ENCODE peak calls at places on chromosome 4, in six cellular contexts. One of them, this sample, is unnamed.

GRCh38 chr4:22356996-22357596 is 158.8 kb downstream of the ADGRA3 start:
- DNase-seq in A549: no peak
- DNase-seq in breast epithelium: no peak
- DNase-seq in neural progenitor cell: no peak
- DNase-seq in CD8-positive, alpha-beta T cell: no peak
- DNase-seq in coronary artery: no peak
- DNase-seq in this sample: peak

GRCh38 chr4:36386691-36387090 is 105.3 kb downstream of the DTHD1 start:
- DNase-seq in neural progenitor cell: no peak
- DNase-seq in CD8-positive, alpha-beta T cell: no peak
- DNase-seq in coronary artery: no peak
- DNase-seq in breast epithelium: no peak
- DNase-seq in A549: no peak
- DNase-seq in this sample: no peak

GRCh38 chr4:152245706-152246105 is 290.2 kb downstream of the FBXW7 start:
- DNase-seq in CD8-positive, alpha-beta T cell: no peak
- DNase-seq in neural progenitor cell: no peak
- DNase-seq in A549: no peak
- DNase-seq in coronary artery: no peak
- DNase-seq in breast epithelium: no peak
- DNase-seq in this sample: no peak

GRCh38 chr4:148126825-148127224 is 315.4 kb downstream of the NR3C2 start:
- DNase-seq in coronary artery: no peak
- DNase-seq in breast epithelium: no peak
- DNase-seq in CD8-positive, alpha-beta T cell: no peak
- DNase-seq in A549: no peak
- DNase-seq in neural progenitor cell: no peak
- DNase-seq in this sample: no peak

GRCh38 chr4:27066591-27066990 is 205.9 kb downstream of the STIM2 start:
- DNase-seq in A549: no peak
- DNase-seq in breast epithelium: no peak
- DNase-seq in coronary artery: no peak
- DNase-seq in neural progenitor cell: no peak
- DNase-seq in CD8-positive, alpha-beta T cell: no peak
- DNase-seq in this sample: peak

GRCh38 chr4:173917255-173917960 is 366.1 kb downstream of the FBXO8 start:
- DNase-seq in breast epithelium: no peak
- DNase-seq in coronary artery: no peak
- DNase-seq in CD8-positive, alpha-beta T cell: no peak
- DNase-seq in neural progenitor cell: no peak
- DNase-seq in A549: no peak
- DNase-seq in this sample: no peak

GRCh38 chr4:151788021-151788420 is 27.2 kb upstream of the GATB start:
- DNase-seq in coronary artery: no peak
- DNase-seq in A549: no peak
- DNase-seq in breast epithelium: no peak
- DNase-seq in CD8-positive, alpha-beta T cell: no peak
- DNase-seq in neural progenitor cell: no peak
- DNase-seq in this sample: no peak

GRCh38 chr4:72494156-72494555 is 74.9 kb downstream of the ADAMTS3 start:
- DNase-seq in A549: no peak
- DNase-seq in CD8-positive, alpha-beta T cell: no peak
- DNase-seq in coronary artery: no peak
- DNase-seq in neural progenitor cell: no peak
- DNase-seq in breast epithelium: no peak
- DNase-seq in this sample: no peak

GRCh38 chr4:110193822-110194761 is 4.3 kb downstream of the ELOVL6 start:
- DNase-seq in breast epithelium: peak
- DNase-seq in CD8-positive, alpha-beta T cell: peak
- DNase-seq in neural progenitor cell: peak
- DNase-seq in A549: peak
- DNase-seq in coronary artery: no peak
- DNase-seq in this sample: peak

GRCh38 chr4:173288296-173288695 is 45.9 kb downstream of the HMGB2 start:
- DNase-seq in coronary artery: no peak
- DNase-seq in neural progenitor cell: peak
- DNase-seq in breast epithelium: no peak
- DNase-seq in CD8-positive, alpha-beta T cell: peak
- DNase-seq in A549: peak
- DNase-seq in this sample: peak

GRCh38 chr4:188016754-188017153 is 21.2 kb downstream of the ZFP42 start:
- DNase-seq in breast epithelium: no peak
- DNase-seq in CD8-positive, alpha-beta T cell: no peak
- DNase-seq in A549: no peak
- DNase-seq in coronary artery: no peak
- DNase-seq in neural progenitor cell: peak
- DNase-seq in this sample: peak

GRCh38 chr4:86594559-86595425 is 677 bp downstream of the PTPN13 start:
- DNase-seq in CD8-positive, alpha-beta T cell: no peak
- DNase-seq in A549: peak
- DNase-seq in breast epithelium: no peak
- DNase-seq in coronary artery: peak
- DNase-seq in neural progenitor cell: peak
- DNase-seq in this sample: peak

GRCh38 chr4:13933163-13933562 is 305.6 kb upstream of the BOD1L1 start:
- DNase-seq in A549: no peak
- DNase-seq in breast epithelium: no peak
- DNase-seq in CD8-positive, alpha-beta T cell: no peak
- DNase-seq in neural progenitor cell: no peak
- DNase-seq in coronary artery: no peak
- DNase-seq in this sample: no peak

GRCh38 chr4:4256799-4257198 is 8.8 kb upstream of the TMEM128 start:
- DNase-seq in breast epithelium: no peak
- DNase-seq in CD8-positive, alpha-beta T cell: no peak
- DNase-seq in coronary artery: no peak
- DNase-seq in neural progenitor cell: no peak
- DNase-seq in A549: no peak
- DNase-seq in this sample: peak

GRCh38 chr4:99024481-99025275 is 29.2 kb downstream of the METAP1 start:
- DNase-seq in CD8-positive, alpha-beta T cell: no peak
- DNase-seq in neural progenitor cell: peak
- DNase-seq in A549: no peak
- DNase-seq in coronary artery: no peak
- DNase-seq in breast epithelium: no peak
- DNase-seq in this sample: no peak

GRCh38 chr4:182671749-182672148 is 245.4 kb downstream of the DCTD start:
- DNase-seq in coronary artery: no peak
- DNase-seq in neural progenitor cell: no peak
- DNase-seq in A549: no peak
- DNase-seq in CD8-positive, alpha-beta T cell: no peak
- DNase-seq in breast epithelium: no peak
- DNase-seq in this sample: no peak

GRCh38 chr4:71110499-71110898 is 117.0 kb downstream of the DCK start:
- DNase-seq in A549: no peak
- DNase-seq in breast epithelium: no peak
- DNase-seq in CD8-positive, alpha-beta T cell: no peak
- DNase-seq in neural progenitor cell: no peak
- DNase-seq in coronary artery: no peak
- DNase-seq in this sample: no peak

DNA sequence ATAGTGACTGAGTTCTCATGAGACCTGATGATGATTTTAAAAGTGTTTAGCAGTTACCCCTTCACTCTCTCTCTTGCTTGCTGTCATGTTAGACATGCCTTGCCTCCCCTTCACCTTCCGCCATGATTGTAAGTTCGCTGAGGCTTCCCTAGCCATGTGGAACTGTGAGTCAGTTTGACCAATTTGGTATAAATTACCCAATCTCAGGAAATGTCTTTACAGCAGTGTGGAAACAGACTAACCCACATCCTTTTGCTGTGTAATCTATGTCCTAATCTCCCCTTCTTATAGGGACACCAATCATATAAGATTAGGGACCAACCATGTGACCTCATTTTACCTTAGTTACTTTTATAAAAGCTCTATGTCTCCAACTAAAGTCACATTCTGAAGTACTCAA is 677.8 kb downstream of the ADGRL3 start:
- DNase-seq in breast epithelium: no peak
- DNase-seq in CD8-positive, alpha-beta T cell: no peak
- DNase-seq in neural progenitor cell: no peak
- DNase-seq in coronary artery: no peak
- DNase-seq in A549: no peak
- DNase-seq in this sample: no peak
- H3K27ac ChIP-seq in breast epithelium: no peak
- H3K27ac ChIP-seq in CD8-positive, alpha-beta T cell: no peak
- H3K27ac ChIP-seq in neural progenitor cell: no peak
- H3K27ac ChIP-seq in coronary artery: no peak
- H3K27ac ChIP-seq in A549: no peak
- H3K27ac ChIP-seq in this sample: no peak

GRCh38 chr4:115292320-115293092 is 179.1 kb upstream of the NDST4 start:
- DNase-seq in breast epithelium: no peak
- DNase-seq in coronary artery: no peak
- DNase-seq in A549: no peak
- DNase-seq in neural progenitor cell: no peak
- DNase-seq in CD8-positive, alpha-beta T cell: no peak
- DNase-seq in this sample: no peak
- H3K27ac ChIP-seq in breast epithelium: no peak
- H3K27ac ChIP-seq in coronary artery: no peak
- H3K27ac ChIP-seq in A549: no peak
- H3K27ac ChIP-seq in neural progenitor cell: no peak
- H3K27ac ChIP-seq in CD8-positive, alpha-beta T cell: no peak
- H3K27ac ChIP-seq in this sample: no peak

DNA sequence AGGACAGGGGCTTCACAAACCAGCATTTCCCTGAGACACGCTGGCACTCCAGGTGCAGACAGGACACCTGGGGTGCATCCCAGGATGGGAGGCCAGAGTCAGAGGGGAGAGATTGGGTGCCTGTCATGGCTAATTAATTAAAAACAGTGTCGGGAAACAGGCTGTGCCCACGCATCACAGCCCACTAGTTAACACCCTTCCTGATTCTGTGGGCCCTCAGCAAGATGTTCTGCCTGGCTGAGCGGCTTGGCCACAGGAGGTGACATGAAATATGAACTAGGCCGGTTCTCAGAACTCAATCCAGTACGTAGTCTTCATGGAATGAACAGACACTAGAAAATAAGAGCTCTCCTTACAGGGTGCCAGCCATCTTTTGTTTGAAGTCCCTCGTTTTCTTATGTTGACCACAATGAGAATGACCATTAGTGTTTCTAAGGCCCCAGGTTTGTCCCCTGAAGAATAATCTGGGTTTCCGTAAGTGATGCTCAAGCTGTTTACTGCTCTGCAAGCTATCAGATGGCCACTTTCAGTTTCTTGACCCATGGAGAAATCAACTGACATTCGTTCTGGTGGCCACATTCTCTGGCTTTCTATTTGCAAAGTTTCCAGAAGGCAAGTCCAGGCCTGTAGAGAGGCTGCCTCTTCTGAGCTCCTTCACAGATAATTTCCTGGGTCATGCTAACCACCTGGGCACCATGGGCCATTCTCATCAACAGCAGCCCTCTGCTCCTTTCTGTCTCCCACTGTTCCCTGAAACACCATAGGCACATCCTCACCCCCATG is 72.3 kb downstream of the SLC34A2 start:
- DNase-seq in CD8-positive, alpha-beta T cell: no peak
- DNase-seq in breast epithelium: no peak
- DNase-seq in A549: no peak
- DNase-seq in neural progenitor cell: no peak
- DNase-seq in coronary artery: no peak
- DNase-seq in this sample: no peak
- H3K27ac ChIP-seq in CD8-positive, alpha-beta T cell: no peak
- H3K27ac ChIP-seq in breast epithelium: no peak
- H3K27ac ChIP-seq in A549: no peak
- H3K27ac ChIP-seq in neural progenitor cell: no peak
- H3K27ac ChIP-seq in coronary artery: no peak
- H3K27ac ChIP-seq in this sample: no peak

GRCh38 chr4:40515398-40516293 is 114.0 kb downstream of the RBM47 start:
- DNase-seq in CD8-positive, alpha-beta T cell: no peak
- DNase-seq in coronary artery: no peak
- DNase-seq in A549: peak
- DNase-seq in breast epithelium: no peak
- DNase-seq in neural progenitor cell: peak
- DNase-seq in this sample: peak

GRCh38 chr4:40514409-40515025 is 115.1 kb downstream of the RBM47 start:
- DNase-seq in CD8-positive, alpha-beta T cell: no peak
- DNase-seq in neural progenitor cell: no peak
- DNase-seq in coronary artery: no peak
- DNase-seq in A549: no peak
- DNase-seq in breast epithelium: no peak
- DNase-seq in this sample: no peak

GRCh38 chr4:40515037-40515397 is 114.6 kb downstream of the RBM47 start:
- DNase-seq in CD8-positive, alpha-beta T cell: no peak
- DNase-seq in A549: no peak
- DNase-seq in neural progenitor cell: no peak
- DNase-seq in breast epithelium: no peak
- DNase-seq in coronary artery: no peak
- DNase-seq in this sample: no peak

GRCh38 chr4:40520533-40520932 is 109.1 kb downstream of the RBM47 start:
- DNase-seq in breast epithelium: no peak
- DNase-seq in coronary artery: no peak
- DNase-seq in neural progenitor cell: no peak
- DNase-seq in A549: no peak
- DNase-seq in CD8-positive, alpha-beta T cell: no peak
- DNase-seq in this sample: no peak

DNA sequence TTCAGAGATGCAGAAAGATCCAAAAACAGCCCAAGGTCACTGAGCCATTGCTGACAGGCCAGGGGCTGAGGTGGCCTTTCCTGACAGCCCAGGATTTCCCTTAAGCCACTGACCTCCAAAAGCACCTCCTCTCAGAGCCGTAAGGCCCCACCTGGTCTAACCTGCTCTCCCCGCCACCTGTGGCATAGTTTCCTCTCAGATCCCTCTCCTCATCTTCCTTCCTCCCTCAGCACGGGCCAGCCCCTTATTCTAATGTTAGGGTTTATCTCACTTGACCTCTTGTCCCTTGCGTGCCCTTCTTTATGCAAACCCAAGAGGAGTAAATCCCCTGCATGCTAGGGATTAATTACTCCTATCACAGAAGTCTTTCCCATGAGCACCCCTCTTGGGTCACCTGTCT is 113.0 kb downstream of the RBM47 start:
- DNase-seq in breast epithelium: no peak
- DNase-seq in A549: no peak
- DNase-seq in neural progenitor cell: peak
- DNase-seq in coronary artery: no peak
- DNase-seq in CD8-positive, alpha-beta T cell: no peak
- DNase-seq in this sample: peak
- H3K27ac ChIP-seq in breast epithelium: peak
- H3K27ac ChIP-seq in A549: peak
- H3K27ac ChIP-seq in neural progenitor cell: no peak
- H3K27ac ChIP-seq in coronary artery: no peak
- H3K27ac ChIP-seq in CD8-positive, alpha-beta T cell: no peak
- H3K27ac ChIP-seq in this sample: no peak

DNA sequence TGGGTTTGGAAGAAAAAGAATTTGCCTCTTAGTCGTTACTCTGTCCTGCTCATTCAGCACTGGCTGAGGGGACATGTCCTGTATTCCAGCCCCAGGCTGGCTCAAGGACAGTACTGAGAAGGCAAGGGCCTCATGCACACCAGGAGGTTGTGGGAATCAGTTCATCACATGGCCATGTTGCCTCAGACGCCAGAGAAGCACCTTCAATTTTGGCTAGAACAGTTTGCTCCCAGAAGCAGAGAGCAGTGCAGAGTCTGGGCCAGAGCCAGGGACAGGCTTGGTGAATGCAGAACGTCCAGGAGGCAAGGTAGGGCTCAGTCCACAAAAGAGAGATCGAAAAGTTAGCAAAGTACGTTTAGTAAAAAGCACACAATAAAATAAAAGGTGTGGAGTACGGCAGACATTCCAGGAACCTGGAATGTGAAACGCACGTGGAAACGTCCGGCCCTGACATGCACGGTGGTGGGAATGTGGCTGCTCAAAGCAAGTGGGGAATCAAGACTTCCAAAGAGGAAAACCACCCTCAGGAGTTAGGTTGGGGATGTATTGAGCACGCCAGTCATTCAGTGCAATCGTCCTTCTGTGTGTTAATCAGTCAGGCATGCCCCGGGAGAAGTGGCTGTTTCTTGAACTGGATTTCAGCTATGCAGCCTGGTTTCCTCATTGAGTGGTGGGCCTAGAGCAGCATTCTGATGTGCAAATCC is 1.2 kb upstream of the SLC2A9 start:
- DNase-seq in CD8-positive, alpha-beta T cell: no peak
- DNase-seq in A549: no peak
- DNase-seq in breast epithelium: no peak
- DNase-seq in coronary artery: no peak
- DNase-seq in neural progenitor cell: peak
- DNase-seq in this sample: peak
- H3K27ac ChIP-seq in CD8-positive, alpha-beta T cell: no peak
- H3K27ac ChIP-seq in A549: no peak
- H3K27ac ChIP-seq in breast epithelium: peak
- H3K27ac ChIP-seq in coronary artery: peak
- H3K27ac ChIP-seq in neural progenitor cell: no peak
- H3K27ac ChIP-seq in this sample: no peak